ENCODE peak calls at places on chromosomes 6 and 20, in five cellular contexts. Y is kidney glomerular epithelial cell, V is tibial artery, M is progenitor cell of endocrine pancreas, R is esophagus squamous epithelium. B is an unnamed sample.

GRCh38 chr6:82013561-82014275 is 233.8 kb downstream of the IBTK start:
- DNase-seq in Y (no peak), V (no peak), M (no peak), R (no peak), B (no peak)

GRCh38 chr20:44540834-44541233 is 19.0 kb upstream of the SERINC3 start:
- DNase-seq in Y (no peak), V (no peak), M (no peak), R (no peak), B (peak)

GRCh38 chr6:98839788-98840361 is 5.5 kb downstream of the POU3F2 start:
- DNase-seq in Y (no peak), V (no peak), M (no peak), R (no peak), B (peak)

GRCh38 chr6:132199343-132199742 is 201.9 kb downstream of the MOXD1 start:
- DNase-seq in Y (no peak), V (no peak), M (no peak), R (no peak), B (no peak)

GRCh38 chr20:51797357-51798025 is 4.8 kb downstream of the SALL4 start:
- DNase-seq in Y (no peak), V (no peak), M (no peak), R (no peak), B (peak)

GRCh38 chr20:22339946-22340345 is 244.4 kb downstream of the FOXA2 start:
- DNase-seq in Y (no peak), V (no peak), M (no peak), R (no peak), B (no peak)

GRCh38 chr6:27532820-27533538 is 60.1 kb upstream of the ZNF184 start:
- DNase-seq in Y (peak), V (no peak), M (no peak), R (no peak), B (peak)

GRCh38 chr20:18541741-18542140 is 25.5 kb upstream of the SMIM26 start:
- DNase-seq in Y (peak), V (no peak), M (no peak), R (no peak), B (no peak)

GRCh38 chr6:69867075-69867911 is 937 bp downstream of the COL19A1 start:
- DNase-seq in Y (peak), V (peak), M (peak), R (no peak), B (peak)

GRCh38 chr6:68724054-68724453 is 89.0 kb downstream of the ADGRB3 start:
- DNase-seq in Y (no peak), V (no peak), M (no peak), R (no peak), B (no peak)

GRCh38 chr6:17032595-17033591 is 69.0 kb upstream of the STMND1 start:
- DNase-seq in Y (peak), V (peak), M (no peak), R (no peak), B (no peak)

GRCh38 chr6:56259682-56260081 is 12.3 kb upstream of the COL21A1 start:
- DNase-seq in Y (no peak), V (no peak), M (no peak), R (no peak), B (no peak)

GRCh38 chr6:75170666-75171065 is 35.2 kb downstream of the COL12A1 start:
- DNase-seq in Y (no peak), V (no peak), M (no peak), R (no peak), B (no peak)

GRCh38 chr6:40419377-40419776 is 167.8 kb downstream of the LRFN2 start:
- DNase-seq in Y (no peak), V (peak), M (no peak), R (no peak), B (no peak)

GRCh38 chr20:10074513-10074912 is 39.7 kb downstream of the ANKEF1 start:
- DNase-seq in Y (peak), V (no peak), M (no peak), R (no peak), B (no peak)

GRCh38 chr20:10922941-10923340 is 249.1 kb upstream of the JAG1 start:
- DNase-seq in Y (peak), V (no peak), M (no peak), R (no peak), B (peak)

GRCh38 chr6:27414996-27415395 is 26.4 kb downstream of the ZNF391 start:
- DNase-seq in Y (no peak), V (no peak), M (no peak), R (no peak), B (no peak)

GRCh38 chr20:51275816-51276215 is 252.9 kb upstream of the KCNG1 start:
- DNase-seq in Y (no peak), V (no peak), M (no peak), R (no peak), B (no peak)

GRCh38 chr6:81981812-81982211 is 229.3 kb upstream of the TENT5A start:
- DNase-seq in Y (peak), V (no peak), M (no peak), R (no peak), B (no peak)

GRCh38 chr20:33709398-33709797 is 10.7 kb downstream of the PXMP4 start:
- DNase-seq in Y (no peak), V (no peak), M (no peak), R (no peak), B (peak)

GRCh38 chr6:71855406-71855805 is 30.9 kb upstream of the RIMS1 start:
- DNase-seq in Y (no peak), V (no peak), M (no peak), R (no peak), B (peak)

GRCh38 chr20:57702521-57702920 is 7.3 kb downstream of the PMEPA1 start:
- DNase-seq in Y (no peak), V (no peak), M (no peak), R (no peak), B (no peak)

GRCh38 chr20:44969320-44969879 is 3.1 kb downstream of the STK4 start:
- DNase-seq in Y (no peak), V (no peak), M (no peak), R (no peak), B (no peak)

GRCh38 chr6:128336436-128337095 is 183.8 kb downstream of the PTPRK start:
- DNase-seq in Y (no peak), V (no peak), M (no peak), R (no peak), B (no peak)

GRCh38 chr6:75526502-75527127 is 33.0 kb upstream of the FILIP1 start:
- DNase-seq in Y (peak), V (peak), M (peak), R (no peak), B (peak)

GRCh38 chr6:87297115-87297514 is 25.3 kb upstream of the SMIM8 start:
- DNase-seq in Y (no peak), V (no peak), M (no peak), R (no peak), B (no peak)

GRCh38 chr6:44022296-44022661 is 105.0 kb downstream of the MRPL14 start:
- DNase-seq in Y (no peak), V (peak), M (no peak), R (no peak), B (no peak)

GRCh38 chr6:84953401-84953800 is 189.0 kb upstream of the TBX18 start:
- DNase-seq in Y (no peak), V (no peak), M (no peak), R (no peak), B (peak)

GRCh38 chr6:138104618-138105213 is 2.5 kb downstream of the PERP start:
- DNase-seq in Y (no peak), V (no peak), M (no peak), R (no peak), B (no peak)

GRCh38 chr6:136684483-136684882 is 107.8 kb downstream of the MAP3K5 start:
- DNase-seq in Y (no peak), V (no peak), M (no peak), R (no peak), B (no peak)

GRCh38 chr20:17610566-17611289 is 40.9 kb downstream of the DSTN start:
- DNase-seq in Y (no peak), V (peak), M (no peak), R (no peak), B (no peak)

GRCh38 chr6:141167945-141168344 is 964.8 kb upstream of the GJE1 start:
- DNase-seq in Y (no peak), V (no peak), M (no peak), R (no peak), B (no peak)

GRCh38 chr20:20463933-20464374 is 96.0 kb downstream of the INSM1 start:
- DNase-seq in Y (no peak), V (no peak), M (no peak), R (no peak), B (peak)

GRCh38 chr6:90468080-90468479 is 118.8 kb downstream of the MAP3K7 start:
- DNase-seq in Y (peak), V (no peak), M (no peak), R (no peak), B (peak)

GRCh38 chr6:23244300-23244699 is 674.9 kb downstream of the HDGFL1 start:
- DNase-seq in Y (no peak), V (no peak), M (no peak), R (no peak), B (no peak)

B was measured in mesendoderm.